ENCODE peak calls at places on chromosomes 12 and 14, in eight cellular contexts. D is fibroblast of lung, Q is left ventricle myocardium inferior, X is hepatocyte, V is Caco-2, P is MG63, O is cardiac muscle cell, R is pancreas. E is an unnamed sample.

GRCh38 chr12:124512667-124513296 is 54.6 kb downstream of the NCOR2 start:
- DNase-seq in D (peak; percentile 93), Q (peak; percentile 86), X (peak; percentile 76), V (no peak), P (peak; percentile 97), O (no peak), R (peak; percentile 79), E (no peak)

GRCh38 chr14:58882577-58883018 is 244.8 kb downstream of the DACT1 start:
- DNase-seq in D (peak; percentile 88), Q (no peak), X (peak; percentile 17), V (no peak), P (peak; percentile 42), O (no peak), R (no peak), E (no peak)

GRCh38 chr12:6927999-6928702 is 392 bp downstream of the ATN1 start:
- DNase-seq in D (no peak), Q (no peak), X (peak; percentile 58), V (peak; percentile 51), P (no peak), O (peak; percentile 40), R (peak; percentile 63), E (no peak)

GRCh38 chr12:56699020-56699661 is 11.1 kb upstream of the PTGES3 start:
- DNase-seq in D (no peak), Q (no peak), X (no peak), V (no peak), P (no peak), O (no peak), R (no peak), E (no peak)

GRCh38 chr12:116222358-116222757 is 55.1 kb downstream of the MED13L start:
- DNase-seq in D (peak; percentile 96), Q (no peak), X (peak; percentile 78), V (no peak), P (peak; percentile 58), O (no peak), R (peak; percentile 53), E (no peak)

GRCh38 chr12:104526320-104526719 is 69.6 kb downstream of the CHST11 start:
- DNase-seq in D (no peak), Q (no peak), X (no peak), V (no peak), P (no peak), O (peak; percentile 35), R (no peak), E (no peak)

GRCh38 chr12:24608637-24609285 is 340.1 kb downstream of the BCAT1 start:
- DNase-seq in D (no peak), Q (no peak), X (no peak), V (no peak), P (no peak), O (no peak), R (no peak), E (no peak)

GRCh38 chr12:66496595-66496994 is 182.3 kb downstream of the GRIP1 start:
- DNase-seq in D (no peak), Q (no peak), X (no peak), V (no peak), P (no peak), O (no peak), R (no peak), E (no peak)

GRCh38 chr12:53749986-53750811 is 1.6 kb downstream of the CISTR start:
- DNase-seq in D (no peak), Q (no peak), X (no peak), V (no peak), P (no peak), O (no peak), R (no peak), E (peak; percentile 73)

GRCh38 chr12:49061157-49061650 is 610 bp upstream of the KMT2D start:
- DNase-seq in D (no peak), Q (no peak), X (peak; percentile 4), V (no peak), P (no peak), O (no peak), R (no peak), E (no peak)

GRCh38 chr14:65277580-65278270 is 134.8 kb upstream of the FUT8 start:
- DNase-seq in D (no peak), Q (no peak), X (no peak), V (no peak), P (no peak), O (no peak), R (no peak), E (no peak)

GRCh38 chr14:27222671-27223070 is 624.8 kb upstream of the NOVA1 start:
- DNase-seq in D (no peak), Q (no peak), X (no peak), V (no peak), P (no peak), O (no peak), R (no peak), E (no peak)

GRCh38 chr14:72679591-72680151 is 214.2 kb downstream of the DPF3 start:
- DNase-seq in D (no peak), Q (no peak), X (no peak), V (no peak), P (no peak), O (no peak), R (no peak), E (no peak)

GRCh38 chr14:64891839-64892375 is 12.2 kb upstream of the SPTB start:
- DNase-seq in D (peak; percentile 77), Q (no peak), X (peak; percentile 81), V (peak; percentile 60), P (no peak), O (peak; percentile 75), R (no peak), E (peak; percentile 60)

GRCh38 chr14:64773046-64773445 is 68.8 kb downstream of the PLEKHG3 start:
- DNase-seq in D (no peak), Q (no peak), X (no peak), V (no peak), P (no peak), O (no peak), R (no peak), E (no peak)

GRCh38 chr14:36585100-36585499 is 2.7 kb upstream of the NKX2-8 start:
- DNase-seq in D (no peak), Q (no peak), X (no peak), V (no peak), P (no peak), O (no peak), R (no peak), E (no peak)

GRCh38 chr12:123097521-123098084 is 53.3 kb downstream of the PITPNM2 start:
- DNase-seq in D (peak; percentile 81), Q (peak; percentile 75), X (no peak), V (no peak), P (no peak), O (peak; percentile 90), R (no peak), E (no peak)

GRCh38 chr12:26989873-26990272 is 24.3 kb downstream of the TM7SF3 start:
- DNase-seq in D (no peak), Q (no peak), X (no peak), V (peak; percentile 18), P (no peak), O (no peak), R (no peak), E (no peak)

GRCh38 chr12:26994109-26994508 is 20.1 kb downstream of the TM7SF3 start:
- DNase-seq in D (no peak), Q (no peak), X (no peak), V (no peak), P (no peak), O (no peak), R (no peak), E (no peak)

GRCh38 chr12:26995706-26996105 is 18.5 kb downstream of the TM7SF3 start:
- DNase-seq in D (no peak), Q (no peak), X (no peak), V (no peak), P (no peak), O (no peak), R (no peak), E (no peak)

GRCh38 chr12:26988703-26989102 is 25.5 kb downstream of the TM7SF3 start:
- DNase-seq in D (no peak), Q (no peak), X (no peak), V (no peak), P (no peak), O (no peak), R (no peak), E (no peak)

GRCh38 chr12:26991826-26992225 is 22.4 kb downstream of the TM7SF3 start:
- DNase-seq in D (no peak), Q (no peak), X (no peak), V (no peak), P (no peak), O (no peak), R (no peak), E (no peak)
- H3K36me3 ChIP-seq in D (no peaks in the 10 kb centered on the region), Q (peaks cover 44% of the 10 kb centered on the region), X (no peaks in the 10 kb centered on the region), V (no peaks in the 10 kb centered on the region), P (no peaks in the 10 kb centered on the region), O (peaks cover 9% of the 10 kb centered on the region), R (no peaks in the 10 kb centered on the region), E (peaks cover 64% of the 10 kb centered on the region)

GRCh38 chr14:21501568-21501967 is 9.6 kb downstream of the METTL3 start:
- DNase-seq in D (no peak), Q (no peak), X (no peak), V (no peak), P (no peak), O (no peak), R (no peak), E (no peak)
- H3K36me3 ChIP-seq in D (peaks cover 18% of the 10 kb centered on the region), Q (peaks cover 68% of the 10 kb centered on the region), X (no peaks in the 10 kb centered on the region), V (peaks cover 1% of the 10 kb centered on the region), P (peaks cover 40% of the 10 kb centered on the region), O (peaks cover 54% of the 10 kb centered on the region), R (no peaks in the 10 kb centered on the region), E (peaks cover 88% of the 10 kb centered on the region)

DNA sequence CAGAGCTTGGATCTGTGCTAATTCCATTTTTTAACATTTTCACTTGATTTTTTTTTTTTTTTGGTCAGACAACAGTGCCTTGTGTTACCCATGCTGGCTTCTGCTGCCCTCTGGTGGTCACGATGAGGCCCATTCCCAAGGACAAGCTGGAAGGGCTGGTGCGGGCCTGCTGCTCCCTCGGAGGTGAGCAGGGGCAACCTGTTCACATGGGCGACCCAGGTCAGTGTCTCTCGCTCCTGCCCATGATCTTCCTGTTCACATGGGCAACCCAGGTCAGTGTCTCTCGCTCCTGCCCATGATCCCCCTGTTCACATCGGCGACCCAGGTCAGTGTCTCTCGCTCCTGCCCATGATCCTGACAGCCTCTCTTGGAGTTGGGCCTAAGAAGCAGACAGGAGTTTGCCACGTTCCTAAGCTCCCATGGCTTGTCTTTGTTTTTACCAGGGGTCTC is 59.4 kb downstream of the DGLUCY start:
- DNase-seq in D (peak; percentile 86), Q (peak; percentile 80), X (peak; percentile 88), V (peak; percentile 83), P (peak; percentile 60), O (peak; percentile 82), R (peak; percentile 86), E (peak; percentile 75)
- H3K36me3 ChIP-seq in D (peaks cover 2% of the 10 kb centered on the region), Q (peaks cover 71% of the 10 kb centered on the region), X (no peaks in the 10 kb centered on the region), V (peaks cover 2% of the 10 kb centered on the region), P (peaks cover 2% of the 10 kb centered on the region), O (peaks cover 3% of the 10 kb centered on the region), R (no peaks in the 10 kb centered on the region), E (peaks cover 47% of the 10 kb centered on the region)

DNA sequence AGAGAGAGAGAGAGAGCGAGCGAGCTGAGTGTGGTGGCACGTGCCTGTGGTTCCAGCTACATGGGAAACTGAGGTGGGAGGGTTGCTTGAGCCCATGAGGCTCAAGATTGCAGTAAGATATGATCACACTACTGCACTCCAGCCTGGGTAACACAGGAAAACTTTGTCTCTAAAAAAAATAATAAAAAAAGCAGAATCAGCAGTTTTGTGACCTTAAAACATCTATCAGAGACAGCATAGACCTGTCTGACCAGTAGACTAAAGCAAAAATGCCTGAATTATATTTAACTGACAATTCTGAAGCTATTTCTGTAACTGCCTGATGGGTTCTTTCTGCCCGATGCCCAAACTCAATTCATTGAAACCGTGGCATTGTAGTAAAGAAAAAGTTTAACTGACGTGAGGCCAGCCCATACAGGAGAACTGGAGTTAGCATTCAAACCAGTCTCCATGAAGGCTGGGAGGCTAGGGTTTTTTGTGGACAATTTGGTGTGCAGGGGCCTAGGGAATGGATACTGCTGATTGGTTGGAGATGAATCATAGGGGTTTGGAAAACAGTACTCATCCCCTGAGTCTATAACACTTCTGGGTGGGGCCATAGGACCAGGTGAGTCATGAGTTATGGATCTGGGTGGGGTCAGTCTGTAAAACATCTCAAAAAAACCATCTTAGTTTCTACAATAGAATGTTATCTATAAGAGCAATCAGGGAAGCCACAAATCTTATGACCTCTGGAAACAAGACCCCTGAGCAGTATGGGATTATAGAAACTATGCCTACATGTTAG is 8.0 kb upstream of the RASSF8 start:
- DNase-seq in D (no peak), Q (no peak), X (no peak), V (no peak), P (no peak), O (no peak), R (no peak), E (no peak)
- H3K36me3 ChIP-seq in D (no peaks in the 10 kb centered on the region), Q (peaks cover 19% of the 10 kb centered on the region), X (no peaks in the 10 kb centered on the region), V (no peaks in the 10 kb centered on the region), P (peaks cover 3% of the 10 kb centered on the region), O (no peaks in the 10 kb centered on the region), R (no peaks in the 10 kb centered on the region), E (no peaks in the 10 kb centered on the region)

E was measured in OCI-LY7.